ENCODE peak calls at places on chromosomes 6 and 20, in five cellular contexts. K is fibroblast of the aortic adventitia; N is sigmoid colon; P is CD8-positive, alpha-beta T cell; H is cardiac fibroblast. J is an unnamed sample.
A peak's percentile ranks its signal among the peaks of the same experiment; 100 is the strongest.

GRCh38 chr6:141153563-141153962 is 979.2 kb upstream of the GJE1 start:
- DNase-seq in K (no peak), N (no peak), P (no peak), H (no peak), J (no peak)

GRCh38 chr20:15224199-15224598 is 886.8 kb upstream of the FLRT3 start:
- DNase-seq in K (no peak), N (no peak), P (no peak), H (no peak), J (no peak)

GRCh38 chr6:147709396-147710272 is 201.1 kb downstream of the SAMD5 start:
- DNase-seq in K (no peak), N (no peak), P (no peak), H (no peak), J (no peak)

GRCh38 chr20:5918856-5919633 is 31.3 kb downstream of the TRMT6 start:
- DNase-seq in K (peak; percentile 58), N (no peak), P (no peak), H (peak; percentile 81), J (no peak)

GRCh38 chr6:21800948-21801438 is 207.4 kb downstream of the SOX4 start:
- DNase-seq in K (no peak), N (no peak), P (no peak), H (peak; percentile 87), J (no peak)

GRCh38 chr6:149107973-149108372 is 209.5 kb upstream of the TAB2 start:
- DNase-seq in K (peak; percentile 61), N (no peak), P (no peak), H (no peak), J (no peak)

GRCh38 chr6:43983632-43984031 is 143.6 kb downstream of the MRPL14 start:
- DNase-seq in K (no peak), N (peak; percentile 18), P (no peak), H (no peak), J (no peak)

GRCh38 chr6:79543411-79543810 is 6.2 kb upstream of the LCA5 start:
- DNase-seq in K (no peak), N (no peak), P (no peak), H (no peak), J (no peak)

GRCh38 chr6:1678966-1679690 is 69.4 kb downstream of the FOXC1 start:
- DNase-seq in K (no peak), N (no peak), P (no peak), H (peak; percentile 41), J (no peak)

GRCh38 chr6:19866199-19866872 is 29.2 kb downstream of the ID4 start:
- DNase-seq in K (no peak), N (no peak), P (no peak), H (no peak), J (no peak)

GRCh38 chr6:113258771-113259170 is 598.4 kb upstream of the MARCKS start:
- DNase-seq in K (no peak), N (no peak), P (no peak), H (no peak), J (no peak)

GRCh38 chr6:55282145-55282544 is 45.1 kb upstream of the GFRAL start:
- DNase-seq in K (no peak), N (no peak), P (no peak), H (no peak), J (no peak)

GRCh38 chr6:55281215-55281614 is 46.1 kb upstream of the GFRAL start:
- DNase-seq in K (no peak), N (no peak), P (no peak), H (no peak), J (no peak)

GRCh38 chr6:55277628-55278003 is 49.7 kb upstream of the GFRAL start:
- DNase-seq in K (no peak), N (no peak), P (no peak), H (no peak), J (no peak)

DNA sequence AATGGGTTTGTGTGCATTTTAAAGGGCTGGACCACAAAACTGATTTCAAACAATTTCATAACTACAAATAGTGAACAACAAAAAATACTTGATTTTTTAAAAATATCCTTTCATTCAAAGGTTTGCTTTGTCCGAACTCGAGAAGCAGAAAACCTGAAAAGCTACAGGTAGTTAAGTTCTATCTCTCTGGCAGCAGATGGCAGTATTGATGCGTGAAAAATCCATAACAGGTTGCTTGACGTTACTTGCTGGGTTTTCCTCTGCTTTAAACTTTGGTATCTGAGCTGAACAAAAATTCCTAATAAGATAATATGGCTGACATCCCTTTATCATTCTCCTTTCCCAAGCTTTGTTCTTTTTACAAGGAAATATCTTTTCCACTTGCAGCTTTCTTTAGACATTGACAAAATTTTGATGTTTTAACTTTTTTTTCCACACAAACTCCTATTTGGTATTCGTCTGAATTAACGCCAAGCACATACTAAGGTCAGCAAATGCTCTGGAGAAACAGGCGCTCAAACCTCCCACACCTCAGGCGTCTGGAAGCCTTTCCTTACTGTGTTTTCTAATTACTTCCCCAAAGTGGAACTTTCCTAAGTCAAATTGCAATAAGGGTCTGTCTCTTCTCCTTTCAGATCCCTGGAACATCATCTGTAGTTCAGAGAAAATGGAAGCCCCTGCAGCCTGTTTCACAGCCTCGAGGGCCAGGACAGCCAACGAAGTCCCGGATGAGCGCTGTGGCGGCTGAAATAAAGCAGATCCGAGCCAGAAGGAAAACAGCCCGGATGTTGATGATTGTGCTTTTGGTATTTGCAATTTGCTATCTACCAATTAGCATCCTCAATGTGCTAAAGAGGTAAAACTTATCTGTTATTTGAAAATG is 50.3 kb upstream of the GFRAL start:
- DNase-seq in K (peak; percentile 72), N (no peak), P (no peak), H (peak; percentile 81), J (no peak)
- H3K4me3 ChIP-seq in K (no peak overlapping the region), N (no peak overlapping the region), P (no peak overlapping the region), H (no peak overlapping the region), J (peak overlapping the region; percentile 34)

GRCh38 chr6:154243793-154244768 is 112.5 kb downstream of the IPCEF1 start:
- DNase-seq in K (no peak), N (no peak), P (no peak), H (no peak), J (no peak)

GRCh38 chr6:154246723-154247118 is 109.9 kb downstream of the IPCEF1 start:
- DNase-seq in K (no peak), N (no peak), P (no peak), H (no peak), J (no peak)

GRCh38 chr6:154249499-154250298 is 106.9 kb downstream of the IPCEF1 start:
- DNase-seq in K (no peak), N (no peak), P (no peak), H (no peak), J (no peak)

GRCh38 chr6:154245542-154245941 is 111.1 kb downstream of the IPCEF1 start:
- DNase-seq in K (no peak), N (no peak), P (no peak), H (no peak), J (no peak)

DNA sequence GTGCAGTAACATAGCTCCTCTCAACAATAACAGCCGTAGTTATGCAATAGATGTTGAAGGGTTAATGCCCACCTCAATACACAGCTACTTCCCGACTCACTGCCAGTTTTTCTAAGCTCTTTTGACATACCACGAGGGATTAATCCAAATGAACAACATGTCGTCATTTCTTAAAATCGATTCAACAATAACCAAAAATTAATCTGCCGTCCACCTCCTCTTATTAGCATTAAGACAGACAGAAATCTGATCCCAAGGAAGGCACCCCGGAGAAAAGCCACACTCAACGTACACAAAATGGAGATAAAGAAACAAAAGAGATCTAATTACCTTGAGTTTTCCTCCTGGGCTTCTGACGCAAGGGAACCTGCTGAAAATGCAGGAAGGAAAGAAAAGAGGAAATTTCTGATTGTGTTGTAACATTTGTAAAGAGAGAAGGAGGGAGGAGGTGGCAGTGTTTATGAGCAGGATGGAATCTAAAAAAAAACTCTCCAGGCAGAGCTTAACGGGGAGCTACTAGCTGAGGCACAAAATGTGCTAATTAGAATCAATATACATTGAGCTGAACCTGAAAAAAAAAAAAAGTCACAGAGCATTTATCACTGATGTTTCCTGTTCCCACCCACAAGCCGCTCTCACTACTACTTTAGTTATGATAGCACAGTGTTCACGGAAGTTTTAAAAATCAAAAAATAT is 109.3 kb downstream of the IPCEF1 start:
- DNase-seq in K (no peak), N (no peak), P (peak; percentile 45), H (no peak), J (no peak)
- H3K4me3 ChIP-seq in K (no peak overlapping the region), N (no peak overlapping the region), P (peak overlapping the region; percentile 69), H (no peak overlapping the region), J (no peak overlapping the region)

GRCh38 chr6:52635049-52635577 is 35.8 kb upstream of the TMEM14A start:
- DNase-seq in K (peak; percentile 41), N (no peak), P (no peak), H (peak; percentile 46), J (no peak)
- H3K4me3 ChIP-seq in K (no peak overlapping the region), N (no peak overlapping the region), P (no peak overlapping the region), H (no peak overlapping the region), J (no peak overlapping the region)

GRCh38 chr6:127118505-127119360 is at the start of gene RSPO3:
- DNase-seq in K (peak; percentile 42), N (peak; percentile 73), P (no peak), H (peak; percentile 52), J (no peak)
- H3K4me3 ChIP-seq in K (peak within 1 kb of the TSS; percentile 69), N (peak within 1 kb of the TSS; percentile 43), P (peak within 1 kb of the TSS; percentile 15), H (peak within 1 kb of the TSS; percentile 53), J (peak within 1 kb of the TSS; percentile 76)

GRCh38 chr6:31928672-31928939 is 1.1 kb downstream of the C2 start:
- DNase-seq in K (no peak), N (no peak), P (no peak), H (no peak), J (no peak)
- H3K4me3 ChIP-seq in K (no peak overlapping the region), N (no peak overlapping the region), P (no peak overlapping the region), H (no peak overlapping the region), J (peak overlapping the region; percentile 43)

DNA sequence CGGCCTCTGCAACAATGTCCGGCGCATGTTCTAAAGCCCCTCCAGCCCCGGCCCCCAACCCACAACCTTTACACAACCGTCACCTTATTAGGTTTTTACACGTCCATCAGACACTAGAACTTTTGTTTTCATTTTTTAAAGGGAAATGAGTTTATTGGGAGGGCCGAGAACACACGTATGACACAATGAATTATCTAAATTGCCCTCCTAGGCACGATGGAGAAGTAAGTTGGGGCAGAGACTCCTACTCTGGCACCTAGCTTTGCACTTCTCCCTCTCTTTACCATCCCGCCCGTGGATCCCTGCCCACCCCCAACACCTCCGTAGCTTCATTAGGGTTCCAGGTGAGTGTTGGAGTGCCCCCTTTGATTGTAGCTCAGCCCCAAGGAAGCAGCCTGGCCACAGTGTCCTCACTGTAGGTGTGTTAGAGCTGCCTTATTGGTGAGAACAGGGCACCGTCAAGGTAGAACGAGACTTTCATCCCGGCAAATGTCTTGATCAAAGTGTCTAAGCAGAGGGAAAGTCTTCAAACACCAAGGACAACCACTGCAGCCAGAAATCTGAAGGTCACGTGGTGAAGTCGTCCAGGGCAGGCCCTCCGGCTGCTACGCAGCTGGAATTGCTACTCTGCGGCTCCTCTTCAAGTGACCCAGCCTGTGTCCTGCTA is 1.4 kb upstream of the DLL1 start:
- DNase-seq in K (no peak), N (peak; percentile 46), P (no peak), H (no peak), J (no peak)
- H3K4me3 ChIP-seq in K (no peak overlapping the region), N (no peak overlapping the region), P (peak overlapping the region; percentile 55), H (no peak overlapping the region), J (peak overlapping the region; percentile 85)

DNA sequence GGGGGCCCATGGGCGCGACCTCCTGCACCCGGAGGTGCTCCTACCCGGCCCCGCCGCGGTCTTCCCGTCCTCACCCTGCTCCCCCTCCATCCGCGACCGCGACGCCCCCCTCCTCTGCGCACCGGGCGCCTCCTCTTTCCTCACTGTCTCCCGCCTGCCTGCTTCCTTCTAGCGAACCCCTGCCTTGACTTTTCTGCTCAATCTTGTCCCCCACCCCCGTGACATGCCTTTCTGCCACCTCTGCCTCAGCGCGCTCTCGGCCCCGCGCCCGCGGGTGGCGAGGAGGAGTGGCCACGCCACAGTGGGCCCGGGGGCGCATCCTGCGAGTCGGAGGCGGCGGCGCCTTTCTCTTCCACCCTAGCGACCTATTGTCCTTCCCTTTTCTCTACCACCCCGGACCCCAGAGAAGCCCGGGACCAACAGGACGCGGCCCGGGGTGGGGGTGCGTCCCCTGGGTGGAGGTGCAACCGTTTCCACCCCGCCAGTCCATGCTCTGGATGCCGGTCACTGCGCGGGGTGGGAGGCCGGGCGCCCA is 2.1 kb downstream of the PDE10A start:
- DNase-seq in K (no peak), N (no peak), P (no peak), H (no peak), J (no peak)
- H3K4me3 ChIP-seq in K (peak overlapping the region; percentile 75), N (peak overlapping the region; percentile 26), P (no peak overlapping the region), H (peak overlapping the region; percentile 82), J (peak overlapping the region; percentile 77)

GRCh38 chr20:64076061-64076997 is 3.0 kb downstream of the RGS19 start:
- DNase-seq in K (no peak), N (no peak), P (no peak), H (no peak), J (no peak)
- H3K4me3 ChIP-seq in K (no peak overlapping the region), N (no peak overlapping the region), P (peak overlapping the region; percentile 85), H (no peak overlapping the region), J (peak overlapping the region; percentile 80)

J was measured in coronary artery.